ENCODE peak calls at places on chromosome 10, in eight cellular contexts. Z is tibial artery; R is SJSA1; I is activated CD4-positive, alpha-beta T cell treated with anti-CD3 and anti-CD28 coated beads, Interleukin-2, amount 50 U/mL, for 4 hours; G is HT-29; N is left colon; H is A172; V is AML-193. O is an unnamed sample.

GRCh38 chr10:106705576-106706526 is 458.7 kb downstream of the SORCS1 start:
- DNase-seq in V (peak), I (no peak), N (peak), G (peak), R (peak), Z (no peak), H (peak), O (peak)

GRCh38 chr10:100534726-100535125 is 1.0 kb upstream of the HIF1AN start:
- DNase-seq in I (no peak), H (no peak), N (no peak), Z (no peak), V (no peak), G (no peak), R (no peak), O (no peak)

GRCh38 chr10:119029613-119030420 is at the start of gene NANOS1:
- DNase-seq in V (no peak), Z (peak), R (no peak), H (no peak), I (peak), G (no peak), N (peak), O (no peak)

GRCh38 chr10:129223363-129223762 is 243.7 kb upstream of the MGMT start:
- DNase-seq in I (no peak), V (no peak), H (no peak), R (no peak), N (no peak), Z (no peak), G (no peak), O (no peak)

GRCh38 chr10:43976292-43976691 is 327.6 kb upstream of the ZNF32 start:
- DNase-seq in V (no peak), N (no peak), R (no peak), Z (no peak), I (no peak), G (no peak), H (no peak), O (no peak)

GRCh38 chr10:33566426-33566825 is 232.0 kb upstream of the NRP1 start:
- DNase-seq in Z (no peak), R (peak), N (no peak), G (no peak), I (no peak), V (no peak), H (no peak), O (no peak)

GRCh38 chr10:89241491-89242339 is 9.9 kb downstream of the LIPA start:
- DNase-seq in I (no peak), N (no peak), R (no peak), Z (no peak), V (peak), H (no peak), G (no peak), O (no peak)

GRCh38 chr10:132400547-132401151 is 3.6 kb downstream of the PWWP2B start:
- DNase-seq in V (no peak), N (peak), I (no peak), R (no peak), G (peak), Z (no peak), H (no peak), O (no peak)

GRCh38 chr10:50367732-50368131 is 116.4 kb upstream of the ASAH2 start:
- DNase-seq in G (peak), Z (no peak), H (peak), I (no peak), R (no peak), N (no peak), V (peak), O (no peak)

GRCh38 chr10:113452146-113452545 is 100.7 kb upstream of the HABP2 start:
- DNase-seq in R (no peak), V (no peak), N (no peak), I (no peak), H (no peak), Z (no peak), G (no peak), O (no peak)